ENCODE peak calls at places on chromosomes 12 and 14, in five cellular contexts. P is GM12878, D is HCT116, T is K562, V is HepG2. O is an unnamed sample.

GRCh38 chr12:108729612-108730336 is 1.5 kb downstream of the CORO1C start:
- DNase-seq in P (no peak), D (no peak), T (no peak), V (peak), O (peak)

GRCh38 chr12:116601524-116601923 is 42.3 kb downstream of the MAP1LC3B2 start:
- DNase-seq in P (no peak), D (no peak), T (peak), V (no peak), O (no peak)

GRCh38 chr12:60398547-60398946 is 802.7 kb downstream of the SLC16A7 start:
- DNase-seq in P (no peak), D (no peak), T (no peak), V (no peak), O (no peak)

GRCh38 chr14:72643317-72643801 is 250.5 kb downstream of the DPF3 start:
- DNase-seq in P (no peak), D (no peak), T (no peak), V (no peak), O (no peak)

GRCh38 chr14:38762845-38763244 is 340.2 kb downstream of the SEC23A start:
- DNase-seq in P (no peak), D (no peak), T (no peak), V (no peak), O (no peak)

GRCh38 chr12:109764123-109764522 is 50.5 kb downstream of the FAM222A start:
- DNase-seq in P (no peak), D (no peak), T (peak), V (no peak), O (peak)

GRCh38 chr12:9039397-9039977 is 50.1 kb downstream of the KLRG1 start:
- DNase-seq in P (no peak), D (peak), T (peak), V (peak), O (peak)

GRCh38 chr12:42862055-42862454 is 272.5 kb upstream of the PRICKLE1 start:
- DNase-seq in P (no peak), D (no peak), T (no peak), V (no peak), O (no peak)

GRCh38 chr12:21451529-21451928 is 14.1 kb downstream of the PYROXD1 start:
- DNase-seq in P (no peak), D (no peak), T (no peak), V (no peak), O (no peak)

GRCh38 chr12:53056296-53056695 is 6.4 kb downstream of the TNS2 start:
- DNase-seq in P (no peak), D (no peak), T (no peak), V (no peak), O (no peak)

GRCh38 chr12:121443193-121443829 is 43.4 kb downstream of the RNF34 start:
- DNase-seq in P (no peak), D (peak), T (peak), V (peak), O (peak)

GRCh38 chr14:103762547-103762946 is 46.9 kb downstream of the ZFYVE21 start:
- DNase-seq in P (no peak), D (no peak), T (no peak), V (no peak), O (no peak)

GRCh38 chr12:7141351-7142005 is 11.3 kb downstream of the CLSTN3 start:
- DNase-seq in P (no peak), D (no peak), T (no peak), V (no peak), O (no peak)

GRCh38 chr14:94349276-94349675 is 26.1 kb upstream of the SERPINA6 start:
- DNase-seq in P (no peak), D (no peak), T (no peak), V (no peak), O (no peak)

GRCh38 chr14:64221604-64222003 is 72.6 kb downstream of the ESR2 start:
- DNase-seq in P (no peak), D (no peak), T (no peak), V (no peak), O (no peak)

GRCh38 chr12:94832780-94833760 is 170.4 kb downstream of the NDUFA12 start:
- DNase-seq in P (no peak), D (no peak), T (no peak), V (no peak), O (no peak)

GRCh38 chr12:120474092-120474960 is 4.8 kb upstream of the SRSF9 start:
- DNase-seq in P (no peak), D (peak), T (peak), V (no peak), O (peak)

GRCh38 chr12:96265400-96265799 is 71.2 kb downstream of the ELK3 start:
- DNase-seq in P (no peak), D (no peak), T (no peak), V (no peak), O (no peak)

GRCh38 chr12:96265836-96266235 is 71.7 kb downstream of the ELK3 start:
- DNase-seq in P (no peak), D (no peak), T (no peak), V (no peak), O (no peak)

GRCh38 chr12:96266238-96266637 is 72.1 kb downstream of the ELK3 start:
- DNase-seq in P (no peak), D (no peak), T (no peak), V (no peak), O (no peak)

GRCh38 chr12:96261557-96261956 is 67.4 kb downstream of the ELK3 start:
- DNase-seq in P (no peak), D (no peak), T (no peak), V (no peak), O (no peak)

GRCh38 chr12:96263449-96263902 is 69.3 kb downstream of the ELK3 start:
- DNase-seq in P (no peak), D (no peak), T (no peak), V (peak), O (no peak)
- H3K27ac ChIP-seq in P (no peak), D (no peak), T (no peak), V (peak), O (peak)

GRCh38 chr12:124651508-124652273 is 84.3 kb upstream of the NCOR2 start:
- DNase-seq in P (no peak), D (no peak), T (no peak), V (no peak), O (peak)
- TF ChIP-seq ZBTB33 in P (no peak), D (no peak), T (no peak), V (no peak), O (no peak)

GRCh38 chr14:77610553-77610952 is 5.9 kb downstream of the SPTLC2 start:
- DNase-seq in P (no peak), D (no peak), T (no peak), V (no peak), O (no peak)

GRCh38 chr14:77603654-77604270 is 12.7 kb downstream of the SPTLC2 start:
- DNase-seq in P (no peak), D (no peak), T (peak), V (peak), O (peak)

GRCh38 chr14:77605392-77605978 is 11.0 kb downstream of the SPTLC2 start:
- DNase-seq in P (no peak), D (no peak), T (no peak), V (no peak), O (no peak)

GRCh38 chr14:77609902-77610301 is 6.5 kb downstream of the SPTLC2 start:
- DNase-seq in P (no peak), D (no peak), T (no peak), V (no peak), O (no peak)

DNA sequence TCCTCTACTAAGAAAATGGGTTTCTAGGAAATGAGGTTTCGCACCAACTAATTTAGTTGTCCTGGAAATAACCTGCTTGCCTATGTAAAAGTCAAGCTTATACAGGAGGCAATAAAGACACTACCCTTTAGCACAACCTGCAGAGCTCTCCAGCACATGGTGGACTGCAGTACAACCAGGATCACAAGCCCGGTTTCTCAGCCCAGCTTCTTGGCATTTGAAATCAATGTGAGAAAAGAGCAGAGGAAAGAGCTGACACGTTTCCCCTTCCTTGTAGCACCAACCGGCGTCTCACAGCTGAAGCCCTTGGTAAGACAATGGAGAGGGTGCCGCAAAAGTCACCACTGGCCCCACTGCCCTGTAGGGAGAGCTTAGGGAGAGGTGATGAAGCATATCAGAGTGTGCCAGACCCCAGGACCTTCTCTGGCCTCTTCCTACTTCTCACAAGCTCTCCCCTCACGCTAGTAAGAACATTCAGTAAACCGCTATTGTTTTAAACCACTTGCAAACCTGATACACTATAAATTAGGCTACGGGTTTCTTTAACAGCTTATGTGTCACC is 8.6 kb downstream of the SPTLC2 start:
- DNase-seq in P (no peak), D (no peak), T (no peak), V (no peak), O (no peak)
- H3K27ac ChIP-seq in P (peak), D (no peak), T (peak), V (no peak), O (no peak)

DNA sequence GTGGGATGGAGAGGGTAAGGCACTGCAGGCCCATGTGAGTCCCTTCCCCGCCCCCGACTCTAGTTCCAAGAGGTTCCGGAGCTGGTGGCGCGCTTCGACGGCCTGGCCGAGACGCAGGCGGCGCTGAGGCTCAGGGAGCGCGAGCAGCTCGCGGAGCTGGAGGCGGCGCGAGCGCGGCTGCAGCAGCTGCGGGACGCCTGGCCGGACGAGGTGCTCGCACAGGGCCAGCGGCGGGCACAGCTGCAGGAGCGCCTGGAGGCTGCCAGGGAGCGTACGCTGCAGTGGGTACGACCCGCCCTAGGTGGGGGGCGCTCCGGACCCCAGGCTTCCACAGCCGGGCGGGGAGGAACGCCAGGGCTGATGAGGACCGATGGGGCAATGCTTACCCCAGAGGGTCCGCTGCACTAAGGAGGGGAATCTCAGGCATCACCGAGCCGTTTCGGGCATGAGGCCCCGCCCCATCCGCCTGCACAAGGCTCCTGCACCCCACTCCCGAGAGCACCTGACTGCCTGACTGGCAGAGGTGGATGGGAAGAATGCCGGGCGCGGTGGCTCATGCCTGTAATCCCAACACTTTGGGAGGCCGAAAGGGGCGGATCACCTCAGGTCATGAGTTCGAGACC is 4.9 kb downstream of the CFAP73 start:
- DNase-seq in P (no peak), D (no peak), T (no peak), V (no peak), O (peak)
- TF ChIP-seq ZBTB33 in P (no peak), D (no peak), T (peak), V (no peak), O (no peak)

GRCh38 chr14:71472281-71472960 is 459.8 kb upstream of the RGS6 start:
- DNase-seq in P (no peak), D (no peak), T (no peak), V (no peak), O (no peak)
- H3K27ac ChIP-seq in P (peak), D (no peak), T (no peak), V (no peak), O (no peak)

DNA sequence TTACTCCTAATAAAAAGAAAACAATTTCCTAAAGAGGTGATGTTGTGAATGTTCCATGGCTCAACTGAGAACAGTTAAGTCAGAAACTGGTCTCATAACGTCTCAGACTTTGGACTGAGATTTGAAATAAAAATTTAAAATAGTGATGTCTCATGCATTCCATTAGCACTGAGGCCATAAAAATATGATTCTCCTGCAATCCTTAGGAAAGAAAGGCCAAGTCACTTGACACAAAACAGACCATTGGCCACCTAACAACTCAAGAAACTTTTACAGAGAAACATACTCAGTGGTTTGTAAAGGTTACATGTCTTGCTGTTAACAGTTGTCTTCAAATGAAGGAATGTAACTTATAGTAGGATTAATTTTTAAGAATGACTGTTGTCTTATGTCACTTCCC is 58.1 kb downstream of the STAB2 start:
- DNase-seq in P (no peak), D (no peak), T (no peak), V (no peak), O (no peak)
- TF ChIP-seq ZBTB33 in P (no peak), D (no peak), T (no peak), V (no peak), O (no peak)

GRCh38 chr12:58764100-58764953 is 156.0 kb downstream of the LRIG3 start:
- DNase-seq in P (no peak), D (no peak), T (no peak), V (peak), O (no peak)
- H3K27ac ChIP-seq in P (no peak), D (no peak), T (no peak), V (peak), O (no peak)

O was measured in SK-N-SH.